ENCODE peak calls at places on chromosomes 11 and 22, in seven cellular contexts. P is stomach, G is sigmoid colon, K is breast epithelium, F is HCT116, L is HepG2, Q is transverse colon. U is an unnamed sample.

GRCh38 chr11:118694185-118694584 is 14.7 kb upstream of the TREH start:
- DNase-seq in P (no peak), K (no peak), Q (no peak), G (no peak), F (no peak), L (no peak), U (no peak)

GRCh38 chr22:18056161-18056666 is 21.6 kb upstream of the PEX26 start:
- DNase-seq in F (no peak), P (no peak), L (peak; percentile 77), K (no peak), G (no peak), Q (peak; percentile 57), U (no peak)

GRCh38 chr11:133362156-133362555 is 170.1 kb downstream of the OPCML start:
- DNase-seq in F (no peak), Q (no peak), G (no peak), L (no peak), P (no peak), K (no peak), U (no peak)

GRCh38 chr11:16843307-16843706 is 104.9 kb downstream of the C11orf58 start:
- DNase-seq in K (no peak), F (no peak), L (peak; percentile 12), Q (peak; percentile 13), P (peak; percentile 43), G (no peak), U (no peak)

GRCh38 chr11:73951797-73952196 is 971 bp downstream of the DNAJB13 start:
- DNase-seq in L (no peak), P (no peak), G (peak; percentile 2), K (no peak), F (no peak), Q (no peak), U (no peak)

GRCh38 chr11:72617080-72617744 is 57.0 kb downstream of the PDE2A start:
- DNase-seq in F (no peak), Q (peak; percentile 39), P (no peak), G (peak; percentile 93), K (no peak), L (no peak), U (no peak)

GRCh38 chr22:36277482-36278291 is 24.8 kb downstream of the APOL1 start:
- DNase-seq in P (peak; percentile 65), F (peak; percentile 40), K (no peak), Q (peak; percentile 68), L (peak; percentile 61), G (peak; percentile 81), U (no peak)

GRCh38 chr11:17351171-17351509 is 460 bp upstream of the NCR3LG1 start:
- DNase-seq in P (no peak), L (no peak), G (no peak), Q (no peak), K (no peak), F (no peak), U (no peak)

GRCh38 chr22:41561335-41561734 is 525 bp downstream of the CSDC2 start:
- DNase-seq in K (no peak), G (peak; percentile 73), Q (no peak), F (no peak), P (no peak), L (no peak), U (no peak)

GRCh38 chr11:1912314-1912878 is 7.1 kb upstream of the TNNT3 start:
- DNase-seq in Q (no peak), L (no peak), F (no peak), K (no peak), G (no peak), P (no peak), U (no peak)

DNA sequence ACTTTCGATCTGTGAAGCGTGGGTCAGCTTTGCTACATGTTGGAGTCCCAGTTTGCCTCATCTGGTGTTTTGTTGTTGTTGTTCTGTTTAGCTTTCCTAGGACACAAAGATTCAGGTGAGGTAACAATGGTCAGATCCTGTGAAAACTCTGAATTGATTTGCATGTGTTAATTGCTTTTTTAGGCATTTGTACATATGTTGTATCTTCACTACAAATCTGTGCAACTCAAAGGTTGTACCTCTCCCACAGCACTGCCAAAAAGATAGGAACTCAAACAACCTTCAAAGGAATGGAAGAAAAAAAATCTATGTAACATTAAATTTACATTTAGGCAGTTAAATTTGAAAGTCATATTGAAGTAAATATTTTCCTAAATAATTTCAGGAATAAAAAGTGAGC is 518.5 kb upstream of the TENM4 start:
- DNase-seq in Q (no peak), G (no peak), L (no peak), K (no peak), F (no peak), P (no peak), U (no peak)
- TF ChIP-seq POLR2AphosphoS5 in Q (no peak), G (no peak), L (no peak), K (no peak), F (no peak), P (no peak), U (no peak)

GRCh38 chr11:65115361-65116082 is 2.0 kb downstream of the ZNHIT2 start:
- DNase-seq in K (no peak), P (no peak), Q (no peak), G (no peak), L (no peak), F (no peak), U (peak; percentile 63)

GRCh38 chr11:65119670-65119995 is 2.1 kb upstream of the ZNHIT2 start:
- DNase-seq in L (no peak), F (no peak), K (no peak), Q (no peak), G (no peak), P (no peak), U (no peak)

GRCh38 chr11:65116370-65117205 is 913 bp downstream of the ZNHIT2 start:
- DNase-seq in Q (no peak), K (no peak), F (no peak), G (peak; percentile 70), L (no peak), P (peak; percentile 42), U (peak; percentile 79)

GRCh38 chr11:65118097-65118837 is 766 bp upstream of the ZNHIT2 start:
- DNase-seq in F (no peak), Q (no peak), L (no peak), K (no peak), G (peak; percentile 52), P (no peak), U (no peak)

GRCh38 chr11:65117206-65118096 is at the start of gene ZNHIT2:
- DNase-seq in G (peak; percentile 100), K (peak; percentile 100), Q (peak; percentile 100), F (peak; percentile 98), P (peak; percentile 100), L (peak; percentile 96), U (peak; percentile 100)
- TF ChIP-seq CTCF in G (peak; percentile 97), K (peak; percentile 96), Q (peak; percentile 90), F (no peak), P (no peak), L (peak; percentile 97), U (peak; percentile 95)

DNA sequence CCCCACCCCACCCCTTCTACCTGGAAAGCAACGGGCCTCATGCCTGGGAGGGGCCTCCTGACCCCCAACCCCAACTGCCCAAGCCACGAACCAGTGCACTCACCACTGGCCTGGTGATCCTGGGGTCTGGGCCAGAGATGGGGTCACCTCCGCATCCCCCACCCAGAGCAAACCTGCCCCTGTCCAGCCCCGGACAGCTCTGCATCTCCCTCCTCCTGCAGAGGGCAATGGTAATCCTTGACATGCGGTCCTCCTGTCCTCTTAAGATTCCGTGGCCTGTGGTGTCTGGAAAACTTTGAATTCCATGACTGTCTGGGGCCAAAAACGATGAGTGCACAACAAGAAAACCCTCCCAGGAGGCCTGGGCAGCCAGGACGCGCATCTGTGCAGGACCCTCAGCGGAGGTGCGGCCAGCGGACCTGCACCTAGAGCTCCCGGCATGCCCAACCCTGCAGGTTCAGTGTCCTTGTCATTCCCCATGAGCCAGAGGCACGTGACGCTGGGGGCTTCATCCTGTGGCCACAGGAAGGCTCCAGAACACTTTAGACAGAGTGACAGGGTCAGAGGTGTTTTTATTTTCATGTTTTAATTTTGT is 16.1 kb upstream of the PPARA start:
- DNase-seq in Q (no peak), P (no peak), L (no peak), K (no peak), F (no peak), G (no peak), U (no peak)
- TF ChIP-seq POLR2A in Q (no peak), P (no peak), L (no peak), K (no peak), F (no peak), G (no peak), U (no peak)

GRCh38 chr22:43151251-43152000 is at the start of gene TSPO:
- DNase-seq in F (no peak), Q (peak; percentile 84), P (peak; percentile 86), G (peak; percentile 90), L (no peak), K (peak; percentile 78), U (peak; percentile 88)
- TF ChIP-seq POLR2AphosphoS5 in F (peak; percentile 87), Q (peak; percentile 85), P (peak; percentile 89), G (peak; percentile 67), L (no peak), K (no peak), U (no peak)

GRCh38 chr11:86955674-86956522 is 703 bp upstream of the FZD4 start:
- DNase-seq in F (peak; percentile 34), Q (peak; percentile 85), L (peak; percentile 88), K (peak; percentile 84), P (peak; percentile 89), G (peak; percentile 93), U (peak; percentile 92)
- TF ChIP-seq CTCF in F (no peak), Q (peak; percentile 4), L (peak; percentile 71), K (no peak), P (no peak), G (no peak), U (no peak)

GRCh38 chr11:62854013-62854824 is 14.8 kb upstream of the WDR74 start:
- DNase-seq in L (no peak), G (no peak), P (no peak), Q (no peak), K (no peak), F (no peak), U (no peak)

GRCh38 chr11:62851807-62852522 is 12.6 kb upstream of the WDR74 start:
- DNase-seq in Q (no peak), F (no peak), G (no peak), K (no peak), P (no peak), L (peak; percentile 50), U (no peak)

GRCh38 chr11:62853279-62853965 is 14.0 kb upstream of the WDR74 start:
- DNase-seq in F (no peak), P (no peak), L (no peak), G (no peak), Q (no peak), K (no peak), U (no peak)

GRCh38 chr11:62852523-62853188 is 13.3 kb upstream of the WDR74 start:
- DNase-seq in P (no peak), G (no peak), K (no peak), L (no peak), Q (no peak), F (no peak), U (no peak)

DNA sequence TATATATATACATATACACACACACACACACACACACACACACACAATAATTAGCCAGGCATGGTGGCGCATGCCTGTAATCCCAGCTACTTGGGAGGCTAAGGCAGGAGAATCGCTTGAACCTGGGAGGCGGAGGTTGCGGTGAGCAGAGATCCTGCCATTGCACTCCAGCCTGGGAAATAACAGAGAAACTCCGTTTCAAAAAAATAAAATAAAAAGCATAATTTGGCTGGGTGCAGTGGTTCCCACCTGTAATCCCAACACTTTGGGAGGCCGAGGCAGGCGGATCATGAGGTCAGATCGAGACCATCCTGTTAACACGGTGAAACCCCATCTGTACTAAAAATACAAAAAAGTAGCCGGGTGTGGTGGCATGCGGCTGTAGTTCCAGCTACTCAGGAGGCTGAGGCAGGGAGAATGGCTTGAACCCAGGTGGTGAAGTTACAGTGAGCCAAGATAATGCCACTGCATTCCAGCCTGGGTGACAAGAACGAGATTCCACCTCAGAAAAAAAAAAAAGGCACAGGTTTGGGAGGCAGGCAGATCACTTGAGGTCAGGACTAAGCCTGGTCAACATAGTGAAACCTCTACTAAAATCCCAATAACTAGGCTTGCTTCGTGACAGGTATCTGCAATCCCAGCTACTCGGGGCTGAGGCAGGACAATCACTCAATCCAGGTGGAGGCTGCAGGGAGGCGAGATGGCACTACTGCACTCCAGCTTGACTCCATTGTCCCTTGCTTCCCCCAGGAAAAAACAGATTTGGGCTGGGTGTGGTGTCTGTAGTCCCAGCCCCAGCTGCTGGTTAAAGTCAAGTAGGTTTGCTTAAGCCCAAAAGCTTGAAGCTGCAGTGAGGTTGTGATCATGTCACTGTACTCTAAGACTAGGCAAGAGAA is 11.8 kb upstream of the WDR74 start:
- DNase-seq in Q (no peak), L (peak; percentile 43), F (peak; percentile 47), G (no peak), P (no peak), K (no peak), U (no peak)
- TF ChIP-seq POLR2A in Q (no peak), L (peak; percentile 74), F (peak; percentile 76), G (no peak), P (no peak), K (no peak), U (no peak)

U was measured in suprapubic skin.